ENCODE peak calls at places on chromosome 2, in ten cellular contexts. One of them, this sample, is unnamed.

GRCh38 chr2:95333888-95334338 is 36.8 kb downstream of the KCNIP3 start:
- DNase-seq in NCI-H1105 treated with DMSO at 0.1 percent for 48 hours: no peak
- DNase-seq in body of pancreas: peak
- DNase-seq in AG20443: peak
- DNase-seq in hepatocyte: peak
- DNase-seq in cardiac septum: no peak
- DNase-seq in T47D: peak
- DNase-seq in EL: peak
- DNase-seq in stimulated activated CD4-positive, alpha-beta T cell treated with anti-CD3 and anti-CD28 coated beads, Interleukin-2, amount 100 ng/mL, for 4 hours: no peak
- DNase-seq in ACHN: peak
- DNase-seq in this sample: peak

GRCh38 chr2:105224444-105224843 is 17.1 kb upstream of the GPR45 start:
- DNase-seq in hepatocyte: no peak
- DNase-seq in NCI-H1105 treated with DMSO at 0.1 percent for 48 hours: no peak
- DNase-seq in AG20443: no peak
- DNase-seq in T47D: no peak
- DNase-seq in cardiac septum: no peak
- DNase-seq in body of pancreas: no peak
- DNase-seq in EL: no peak
- DNase-seq in ACHN: no peak
- DNase-seq in stimulated activated CD4-positive, alpha-beta T cell treated with anti-CD3 and anti-CD28 coated beads, Interleukin-2, amount 100 ng/mL, for 4 hours: no peak
- DNase-seq in this sample: no peak

GRCh38 chr2:43609304-43609883 is 13.6 kb upstream of the THADA start:
- DNase-seq in EL: peak
- DNase-seq in body of pancreas: peak
- DNase-seq in stimulated activated CD4-positive, alpha-beta T cell treated with anti-CD3 and anti-CD28 coated beads, Interleukin-2, amount 100 ng/mL, for 4 hours: peak
- DNase-seq in NCI-H1105 treated with DMSO at 0.1 percent for 48 hours: peak
- DNase-seq in ACHN: peak
- DNase-seq in cardiac septum: no peak
- DNase-seq in T47D: peak
- DNase-seq in AG20443: peak
- DNase-seq in hepatocyte: peak
- DNase-seq in this sample: peak

GRCh38 chr2:234694244-234695013 is 197.5 kb upstream of the ARL4C start:
- DNase-seq in T47D: no peak
- DNase-seq in hepatocyte: no peak
- DNase-seq in NCI-H1105 treated with DMSO at 0.1 percent for 48 hours: no peak
- DNase-seq in stimulated activated CD4-positive, alpha-beta T cell treated with anti-CD3 and anti-CD28 coated beads, Interleukin-2, amount 100 ng/mL, for 4 hours: no peak
- DNase-seq in ACHN: peak
- DNase-seq in EL: peak
- DNase-seq in body of pancreas: no peak
- DNase-seq in cardiac septum: no peak
- DNase-seq in AG20443: peak
- DNase-seq in this sample: peak

GRCh38 chr2:168002021-168002553 is 245.3 kb downstream of the STK39 start:
- DNase-seq in stimulated activated CD4-positive, alpha-beta T cell treated with anti-CD3 and anti-CD28 coated beads, Interleukin-2, amount 100 ng/mL, for 4 hours: no peak
- DNase-seq in NCI-H1105 treated with DMSO at 0.1 percent for 48 hours: no peak
- DNase-seq in body of pancreas: no peak
- DNase-seq in ACHN: no peak
- DNase-seq in EL: peak
- DNase-seq in cardiac septum: no peak
- DNase-seq in hepatocyte: peak
- DNase-seq in AG20443: peak
- DNase-seq in T47D: no peak
- DNase-seq in this sample: peak

GRCh38 chr2:95010126-95010525 is 15.4 kb upstream of the MAL start:
- DNase-seq in EL: no peak
- DNase-seq in stimulated activated CD4-positive, alpha-beta T cell treated with anti-CD3 and anti-CD28 coated beads, Interleukin-2, amount 100 ng/mL, for 4 hours: no peak
- DNase-seq in NCI-H1105 treated with DMSO at 0.1 percent for 48 hours: no peak
- DNase-seq in cardiac septum: peak
- DNase-seq in hepatocyte: no peak
- DNase-seq in body of pancreas: no peak
- DNase-seq in T47D: no peak
- DNase-seq in AG20443: no peak
- DNase-seq in ACHN: no peak
- DNase-seq in this sample: no peak

GRCh38 chr2:71612581-71613520 is 159.5 kb downstream of the DYSF start:
- DNase-seq in NCI-H1105 treated with DMSO at 0.1 percent for 48 hours: no peak
- DNase-seq in EL: no peak
- DNase-seq in AG20443: no peak
- DNase-seq in ACHN: no peak
- DNase-seq in cardiac septum: peak
- DNase-seq in stimulated activated CD4-positive, alpha-beta T cell treated with anti-CD3 and anti-CD28 coated beads, Interleukin-2, amount 100 ng/mL, for 4 hours: no peak
- DNase-seq in hepatocyte: no peak
- DNase-seq in T47D: no peak
- DNase-seq in body of pancreas: peak
- DNase-seq in this sample: no peak

GRCh38 chr2:130355578-130356431 is at the start of gene PTPN18:
- DNase-seq in cardiac septum: peak
- DNase-seq in hepatocyte: peak
- DNase-seq in T47D: peak
- DNase-seq in NCI-H1105 treated with DMSO at 0.1 percent for 48 hours: peak
- DNase-seq in AG20443: peak
- DNase-seq in ACHN: peak
- DNase-seq in stimulated activated CD4-positive, alpha-beta T cell treated with anti-CD3 and anti-CD28 coated beads, Interleukin-2, amount 100 ng/mL, for 4 hours: no peak
- DNase-seq in EL: peak
- DNase-seq in body of pancreas: peak
- DNase-seq in this sample: peak

GRCh38 chr2:11514904-11515303 is 18.9 kb upstream of the GREB1 start:
- DNase-seq in T47D: no peak
- DNase-seq in cardiac septum: no peak
- DNase-seq in EL: no peak
- DNase-seq in stimulated activated CD4-positive, alpha-beta T cell treated with anti-CD3 and anti-CD28 coated beads, Interleukin-2, amount 100 ng/mL, for 4 hours: no peak
- DNase-seq in body of pancreas: no peak
- DNase-seq in AG20443: no peak
- DNase-seq in ACHN: no peak
- DNase-seq in NCI-H1105 treated with DMSO at 0.1 percent for 48 hours: no peak
- DNase-seq in hepatocyte: no peak
- DNase-seq in this sample: no peak

GRCh38 chr2:15623898-15624541 is 32.4 kb downstream of the DDX1 start:
- DNase-seq in T47D: no peak
- DNase-seq in EL: no peak
- DNase-seq in stimulated activated CD4-positive, alpha-beta T cell treated with anti-CD3 and anti-CD28 coated beads, Interleukin-2, amount 100 ng/mL, for 4 hours: no peak
- DNase-seq in hepatocyte: no peak
- DNase-seq in ACHN: no peak
- DNase-seq in AG20443: no peak
- DNase-seq in NCI-H1105 treated with DMSO at 0.1 percent for 48 hours: no peak
- DNase-seq in body of pancreas: no peak
- DNase-seq in cardiac septum: no peak
- DNase-seq in this sample: no peak

GRCh38 chr2:5587726-5588125 is 104.5 kb upstream of the SOX11 start:
- DNase-seq in stimulated activated CD4-positive, alpha-beta T cell treated with anti-CD3 and anti-CD28 coated beads, Interleukin-2, amount 100 ng/mL, for 4 hours: no peak
- DNase-seq in EL: no peak
- DNase-seq in AG20443: no peak
- DNase-seq in body of pancreas: no peak
- DNase-seq in T47D: no peak
- DNase-seq in ACHN: no peak
- DNase-seq in cardiac septum: no peak
- DNase-seq in hepatocyte: no peak
- DNase-seq in NCI-H1105 treated with DMSO at 0.1 percent for 48 hours: no peak
- DNase-seq in this sample: no peak

GRCh38 chr2:159103411-159103810 is 135.0 kb downstream of the TANC1 start:
- DNase-seq in cardiac septum: no peak
- DNase-seq in stimulated activated CD4-positive, alpha-beta T cell treated with anti-CD3 and anti-CD28 coated beads, Interleukin-2, amount 100 ng/mL, for 4 hours: no peak
- DNase-seq in AG20443: no peak
- DNase-seq in EL: no peak
- DNase-seq in body of pancreas: no peak
- DNase-seq in T47D: no peak
- DNase-seq in ACHN: no peak
- DNase-seq in NCI-H1105 treated with DMSO at 0.1 percent for 48 hours: no peak
- DNase-seq in hepatocyte: no peak
- DNase-seq in this sample: no peak

GRCh38 chr2:123738643-123739042 is 286.4 kb upstream of the CNTNAP5 start:
- DNase-seq in ACHN: no peak
- DNase-seq in hepatocyte: peak
- DNase-seq in AG20443: no peak
- DNase-seq in body of pancreas: no peak
- DNase-seq in NCI-H1105 treated with DMSO at 0.1 percent for 48 hours: no peak
- DNase-seq in cardiac septum: no peak
- DNase-seq in T47D: no peak
- DNase-seq in EL: no peak
- DNase-seq in stimulated activated CD4-positive, alpha-beta T cell treated with anti-CD3 and anti-CD28 coated beads, Interleukin-2, amount 100 ng/mL, for 4 hours: no peak
- DNase-seq in this sample: no peak

GRCh38 chr2:120660771-120661459 is 74.8 kb upstream of the GLI2 start:
- DNase-seq in cardiac septum: peak
- DNase-seq in EL: no peak
- DNase-seq in ACHN: no peak
- DNase-seq in NCI-H1105 treated with DMSO at 0.1 percent for 48 hours: no peak
- DNase-seq in hepatocyte: no peak
- DNase-seq in stimulated activated CD4-positive, alpha-beta T cell treated with anti-CD3 and anti-CD28 coated beads, Interleukin-2, amount 100 ng/mL, for 4 hours: no peak
- DNase-seq in AG20443: no peak
- DNase-seq in body of pancreas: no peak
- DNase-seq in T47D: no peak
- DNase-seq in this sample: no peak

GRCh38 chr2:177868792-177869191 is 203.8 kb downstream of the PDE11A start:
- DNase-seq in body of pancreas: no peak
- DNase-seq in AG20443: no peak
- DNase-seq in ACHN: no peak
- DNase-seq in NCI-H1105 treated with DMSO at 0.1 percent for 48 hours: no peak
- DNase-seq in cardiac septum: no peak
- DNase-seq in stimulated activated CD4-positive, alpha-beta T cell treated with anti-CD3 and anti-CD28 coated beads, Interleukin-2, amount 100 ng/mL, for 4 hours: no peak
- DNase-seq in T47D: no peak
- DNase-seq in hepatocyte: no peak
- DNase-seq in EL: no peak
- DNase-seq in this sample: no peak

GRCh38 chr2:145043399-145043834 is 523.5 kb upstream of the ZEB2 start:
- DNase-seq in ACHN: no peak
- DNase-seq in AG20443: no peak
- DNase-seq in body of pancreas: no peak
- DNase-seq in cardiac septum: no peak
- DNase-seq in NCI-H1105 treated with DMSO at 0.1 percent for 48 hours: no peak
- DNase-seq in EL: no peak
- DNase-seq in hepatocyte: no peak
- DNase-seq in T47D: no peak
- DNase-seq in stimulated activated CD4-positive, alpha-beta T cell treated with anti-CD3 and anti-CD28 coated beads, Interleukin-2, amount 100 ng/mL, for 4 hours: no peak
- DNase-seq in this sample: no peak

GRCh38 chr2:117985092-117985491 is 28.8 kb downstream of the CCDC93 start:
- DNase-seq in EL: no peak
- DNase-seq in T47D: no peak
- DNase-seq in AG20443: peak
- DNase-seq in body of pancreas: no peak
- DNase-seq in cardiac septum: no peak
- DNase-seq in stimulated activated CD4-positive, alpha-beta T cell treated with anti-CD3 and anti-CD28 coated beads, Interleukin-2, amount 100 ng/mL, for 4 hours: no peak
- DNase-seq in NCI-H1105 treated with DMSO at 0.1 percent for 48 hours: no peak
- DNase-seq in hepatocyte: no peak
- DNase-seq in ACHN: no peak
- DNase-seq in this sample: peak

GRCh38 chr2:239268082-239268481 is 132.7 kb downstream of the HDAC4 start:
- DNase-seq in AG20443: peak
- DNase-seq in T47D: peak
- DNase-seq in NCI-H1105 treated with DMSO at 0.1 percent for 48 hours: no peak
- DNase-seq in cardiac septum: peak
- DNase-seq in stimulated activated CD4-positive, alpha-beta T cell treated with anti-CD3 and anti-CD28 coated beads, Interleukin-2, amount 100 ng/mL, for 4 hours: no peak
- DNase-seq in ACHN: no peak
- DNase-seq in body of pancreas: peak
- DNase-seq in hepatocyte: no peak
- DNase-seq in EL: no peak
- DNase-seq in this sample: peak

GRCh38 chr2:74564222-74564621 is 9.7 kb downstream of the DOK1 start:
- DNase-seq in EL: peak
- DNase-seq in NCI-H1105 treated with DMSO at 0.1 percent for 48 hours: no peak
- DNase-seq in hepatocyte: no peak
- DNase-seq in body of pancreas: no peak
- DNase-seq in cardiac septum: no peak
- DNase-seq in AG20443: no peak
- DNase-seq in T47D: no peak
- DNase-seq in ACHN: no peak
- DNase-seq in stimulated activated CD4-positive, alpha-beta T cell treated with anti-CD3 and anti-CD28 coated beads, Interleukin-2, amount 100 ng/mL, for 4 hours: no peak
- DNase-seq in this sample: peak

GRCh38 chr2:21836766-21837543 is 713.2 kb downstream of the TDRD15 start:
- DNase-seq in NCI-H1105 treated with DMSO at 0.1 percent for 48 hours: no peak
- DNase-seq in hepatocyte: no peak
- DNase-seq in stimulated activated CD4-positive, alpha-beta T cell treated with anti-CD3 and anti-CD28 coated beads, Interleukin-2, amount 100 ng/mL, for 4 hours: no peak
- DNase-seq in EL: peak
- DNase-seq in cardiac septum: no peak
- DNase-seq in ACHN: no peak
- DNase-seq in AG20443: no peak
- DNase-seq in body of pancreas: no peak
- DNase-seq in T47D: no peak
- DNase-seq in this sample: no peak

GRCh38 chr2:140586379-140586778 is 1544.4 kb downstream of the LRP1B start:
- DNase-seq in hepatocyte: peak
- DNase-seq in T47D: peak
- DNase-seq in AG20443: peak
- DNase-seq in stimulated activated CD4-positive, alpha-beta T cell treated with anti-CD3 and anti-CD28 coated beads, Interleukin-2, amount 100 ng/mL, for 4 hours: no peak
- DNase-seq in NCI-H1105 treated with DMSO at 0.1 percent for 48 hours: no peak
- DNase-seq in cardiac septum: no peak
- DNase-seq in ACHN: peak
- DNase-seq in body of pancreas: peak
- DNase-seq in EL: peak
- DNase-seq in this sample: peak

GRCh38 chr2:24821433-24821891 is 28.2 kb downstream of the CENPO start:
- DNase-seq in hepatocyte: no peak
- DNase-seq in AG20443: no peak
- DNase-seq in body of pancreas: no peak
- DNase-seq in ACHN: no peak
- DNase-seq in stimulated activated CD4-positive, alpha-beta T cell treated with anti-CD3 and anti-CD28 coated beads, Interleukin-2, amount 100 ng/mL, for 4 hours: no peak
- DNase-seq in cardiac septum: no peak
- DNase-seq in EL: no peak
- DNase-seq in T47D: no peak
- DNase-seq in NCI-H1105 treated with DMSO at 0.1 percent for 48 hours: no peak
- DNase-seq in this sample: no peak

GRCh38 chr2:11069566-11070185 is 85.6 kb upstream of the SLC66A3 start:
- DNase-seq in EL: no peak
- DNase-seq in NCI-H1105 treated with DMSO at 0.1 percent for 48 hours: no peak
- DNase-seq in cardiac septum: no peak
- DNase-seq in T47D: no peak
- DNase-seq in hepatocyte: no peak
- DNase-seq in AG20443: no peak
- DNase-seq in body of pancreas: no peak
- DNase-seq in stimulated activated CD4-positive, alpha-beta T cell treated with anti-CD3 and anti-CD28 coated beads, Interleukin-2, amount 100 ng/mL, for 4 hours: no peak
- DNase-seq in ACHN: no peak
- DNase-seq in this sample: no peak

GRCh38 chr2:166410828-166411472 is 35.2 kb upstream of the SCN9A start:
- DNase-seq in cardiac septum: no peak
- DNase-seq in NCI-H1105 treated with DMSO at 0.1 percent for 48 hours: no peak
- DNase-seq in EL: peak
- DNase-seq in hepatocyte: no peak
- DNase-seq in stimulated activated CD4-positive, alpha-beta T cell treated with anti-CD3 and anti-CD28 coated beads, Interleukin-2, amount 100 ng/mL, for 4 hours: no peak
- DNase-seq in body of pancreas: no peak
- DNase-seq in AG20443: peak
- DNase-seq in T47D: no peak
- DNase-seq in ACHN: peak
- DNase-seq in this sample: peak

GRCh38 chr2:207370646-207371045 is 159.1 kb upstream of the CREB1 start:
- DNase-seq in EL: no peak
- DNase-seq in AG20443: no peak
- DNase-seq in NCI-H1105 treated with DMSO at 0.1 percent for 48 hours: no peak
- DNase-seq in cardiac septum: no peak
- DNase-seq in hepatocyte: no peak
- DNase-seq in T47D: no peak
- DNase-seq in ACHN: no peak
- DNase-seq in body of pancreas: no peak
- DNase-seq in stimulated activated CD4-positive, alpha-beta T cell treated with anti-CD3 and anti-CD28 coated beads, Interleukin-2, amount 100 ng/mL, for 4 hours: no peak
- DNase-seq in this sample: no peak

GRCh38 chr2:169619946-169620345 is 35.8 kb downstream of the PPIG start:
- DNase-seq in AG20443: no peak
- DNase-seq in stimulated activated CD4-positive, alpha-beta T cell treated with anti-CD3 and anti-CD28 coated beads, Interleukin-2, amount 100 ng/mL, for 4 hours: no peak
- DNase-seq in body of pancreas: no peak
- DNase-seq in EL: no peak
- DNase-seq in cardiac septum: no peak
- DNase-seq in NCI-H1105 treated with DMSO at 0.1 percent for 48 hours: no peak
- DNase-seq in hepatocyte: no peak
- DNase-seq in T47D: no peak
- DNase-seq in ACHN: no peak
- DNase-seq in this sample: peak

GRCh38 chr2:38444247-38444646 is 67.2 kb upstream of the ATL2 start:
- DNase-seq in stimulated activated CD4-positive, alpha-beta T cell treated with anti-CD3 and anti-CD28 coated beads, Interleukin-2, amount 100 ng/mL, for 4 hours: no peak
- DNase-seq in AG20443: peak
- DNase-seq in EL: peak
- DNase-seq in cardiac septum: no peak
- DNase-seq in T47D: no peak
- DNase-seq in hepatocyte: no peak
- DNase-seq in body of pancreas: no peak
- DNase-seq in NCI-H1105 treated with DMSO at 0.1 percent for 48 hours: no peak
- DNase-seq in ACHN: no peak
- DNase-seq in this sample: peak

GRCh38 chr2:15965564-15966019 is 25.2 kb downstream of the MYCN start:
- DNase-seq in NCI-H1105 treated with DMSO at 0.1 percent for 48 hours: no peak
- DNase-seq in stimulated activated CD4-positive, alpha-beta T cell treated with anti-CD3 and anti-CD28 coated beads, Interleukin-2, amount 100 ng/mL, for 4 hours: peak
- DNase-seq in body of pancreas: no peak
- DNase-seq in AG20443: no peak
- DNase-seq in EL: no peak
- DNase-seq in hepatocyte: no peak
- DNase-seq in T47D: no peak
- DNase-seq in ACHN: no peak
- DNase-seq in cardiac septum: peak
- DNase-seq in this sample: no peak